ENCODE peak calls at places on chromosome 1, in four cellular contexts. F, D, K and A are unnamed samples.

GRCh38 chr1:221832151-221832550 is 90.3 kb upstream of the DUSP10 start:
- DNase-seq in F (no peak), D (no peak), K (peak; percentile 59), A (no peak)

GRCh38 chr1:93692983-93693591 is 11.4 kb upstream of the BCAR3 start:
- DNase-seq in F (peak; percentile 85), D (peak; percentile 56), K (peak; percentile 86), A (no peak)

GRCh38 chr1:86788300-86789206 is 84.2 kb downstream of the SH3GLB1 start:
- DNase-seq in F (peak; percentile 84), D (peak; percentile 98), K (peak; percentile 66), A (peak; percentile 67)

GRCh38 chr1:156709743-156710489 is 4.5 kb upstream of the CRABP2 start:
- DNase-seq in F (no peak), D (peak; percentile 80), K (peak; percentile 40), A (no peak)

GRCh38 chr1:52585474-52585873 is 16.7 kb upstream of the GPX7 start:
- DNase-seq in F (no peak), D (no peak), K (no peak), A (no peak)

GRCh38 chr1:29673669-29674624 is 437.6 kb downstream of the PTPRU start:
- DNase-seq in F (no peak), D (no peak), K (no peak), A (no peak)

GRCh38 chr1:6269271-6269996 is 8.5 kb upstream of the GPR153 start:
- DNase-seq in F (no peak), D (no peak), K (no peak), A (no peak)

GRCh38 chr1:165900576-165901380 is 73.4 kb downstream of the UCK2 start:
- DNase-seq in F (peak; percentile 32), D (no peak), K (peak; percentile 60), A (no peak)